ENCODE peak calls at places on chromosome 11, in five cellular contexts. K, M, N, V and T are unnamed samples.
A peak's percentile ranks its signal among the peaks of the same experiment; 100 is the strongest.

GRCh38 chr11:93686226-93686625 is 24.7 kb downstream of the CEP295 start:
- DNase-seq in K (no peak), M (no peak), N (no peak), V (no peak), T (no peak)

GRCh38 chr11:9060700-9061111 is 30.7 kb downstream of the SCUBE2 start:
- DNase-seq in M (no peak), N (no peak), V (peak; percentile 71), K (peak; percentile 55), T (peak; percentile 17)

GRCh38 chr11:108933630-108934029 is 268.8 kb downstream of the DDX10 start:
- DNase-seq in N (no peak), K (no peak), V (no peak), M (no peak), T (no peak)

GRCh38 chr11:11476971-11477645 is 124.1 kb upstream of the CSNK2A3 start:
- DNase-seq in K (no peak), V (no peak), M (no peak), N (no peak), T (no peak)

GRCh38 chr11:69233761-69234136 is 60.2 kb upstream of the MYEOV start:
- DNase-seq in M (no peak), N (no peak), K (no peak), V (no peak), T (no peak)

GRCh38 chr11:63951779-63952536 is 13.2 kb downstream of the NAA40 start:
- DNase-seq in M (peak; percentile 52), K (peak; percentile 12), N (peak; percentile 35), V (no peak), T (no peak)

GRCh38 chr11:10451399-10452116 is 3.5 kb upstream of the AMPD3 start:
- DNase-seq in K (no peak), V (no peak), M (peak; percentile 16), N (no peak), T (no peak)

GRCh38 chr11:40140560-40140959 is 1318.9 kb downstream of the LRRC4C start:
- DNase-seq in M (no peak), K (no peak), V (no peak), N (no peak), T (no peak)

GRCh38 chr11:35045219-35045819 is 93.7 kb upstream of the CD44 start:
- DNase-seq in M (no peak), N (no peak), K (peak; percentile 65), V (peak; percentile 61), T (no peak)

GRCh38 chr11:121465709-121466062 is 12.9 kb upstream of the SORL1-AS1 start:
- DNase-seq in M (no peak), N (no peak), K (no peak), V (no peak), T (no peak)